ENCODE peak calls at places on chromosomes 4 and X, in seven cellular contexts. K, H, M, R, Z, D and X are unnamed samples.

GRCh38 chr4:156321203-156321602 is 367.5 kb upstream of the CTSO start:
- DNase-seq in Z (no peak), D (no peak), M (no peak), H (no peak), R (no peak), K (peak), X (no peak)

GRCh38 chrX:129980043-129980442 is 2.4 kb upstream of the BCORL1 start:
- DNase-seq in R (no peak), H (peak), M (peak), Z (no peak), D (no peak), K (no peak), X (peak)

GRCh38 chr4:147381749-147382148 is 99.1 kb upstream of the EDNRA start:
- DNase-seq in D (no peak), K (no peak), Z (no peak), M (no peak), R (no peak), H (no peak), X (no peak)

GRCh38 chr4:53089940-53090729 is 228.0 kb downstream of the RASL11B start:
- DNase-seq in D (no peak), Z (no peak), K (no peak), R (no peak), M (no peak), H (no peak), X (no peak)

GRCh38 chr4:55469979-55470378 is 74.2 kb downstream of the TMEM165 start:
- DNase-seq in R (no peak), K (no peak), D (no peak), Z (no peak), M (no peak), H (no peak), X (no peak)

GRCh38 chr4:72496119-72496518 is 72.9 kb downstream of the ADAMTS3 start:
- DNase-seq in K (no peak), R (no peak), M (no peak), Z (no peak), D (no peak), H (no peak), X (no peak)

GRCh38 chr4:5942947-5943346 is 50.1 kb upstream of the CRMP1 start:
- DNase-seq in Z (no peak), D (no peak), H (no peak), K (no peak), M (no peak), R (no peak), X (peak)

GRCh38 chr4:21320034-21320433 is 619.8 kb downstream of the PACRGL start:
- DNase-seq in H (no peak), Z (no peak), R (no peak), K (no peak), M (no peak), D (no peak), X (no peak)

GRCh38 chr4:112189754-112190153 is 41.8 kb upstream of the AP1AR start:
- DNase-seq in M (no peak), R (no peak), D (no peak), H (no peak), K (peak), Z (no peak), X (no peak)

GRCh38 chrX:19064175-19064574 is 58.1 kb downstream of the ADGRG2 start:
- DNase-seq in K (peak), M (no peak), H (no peak), R (no peak), Z (peak), D (no peak), X (no peak)

GRCh38 chrX:115344885-115345653 is 55.6 kb downstream of the LUZP4 start:
- DNase-seq in Z (peak), M (peak), D (peak), H (peak), R (peak), K (peak), X (no peak)

GRCh38 chr4:170940043-170940724 is 850.4 kb upstream of the AADAT start:
- DNase-seq in D (no peak), H (no peak), M (no peak), Z (no peak), K (no peak), R (no peak), X (peak)

GRCh38 chr4:14022428-14022827 is 394.9 kb upstream of the BOD1L1 start:
- DNase-seq in Z (no peak), K (peak), H (no peak), M (no peak), R (no peak), D (no peak), X (no peak)

GRCh38 chrX:13499736-13500135 is 69.7 kb upstream of the EGFL6 start:
- DNase-seq in R (no peak), H (no peak), K (no peak), D (no peak), Z (no peak), M (no peak), X (no peak)

GRCh38 chrX:43655961-43656494 is at the start of gene MAOA:
- DNase-seq in D (peak), Z (peak), R (peak), H (peak), M (peak), K (no peak), X (peak)

GRCh38 chr4:77861500-77861899 is 1.1 kb upstream of the MRPL1 start:
- DNase-seq in K (no peak), Z (no peak), H (no peak), D (no peak), R (peak), M (no peak), X (no peak)

GRCh38 chr4:181143241-181143854 is 1099.9 kb upstream of the TENM3 start:
- DNase-seq in Z (peak), R (peak), H (peak), D (peak), K (peak), M (peak), X (peak)

GRCh38 chr4:160611181-160611580 is 1508.3 kb downstream of the RAPGEF2 start:
- DNase-seq in H (no peak), R (no peak), Z (no peak), M (no peak), D (no peak), K (no peak), X (no peak)

GRCh38 chr4:73704314-73705055 is 35.9 kb upstream of the CXCL8 start:
- DNase-seq in R (peak), H (peak), D (peak), K (peak), M (peak), Z (peak), X (no peak)

GRCh38 chr4:70671091-70671490 is 4.8 kb upstream of the JCHAIN start:
- DNase-seq in D (no peak), Z (no peak), H (no peak), R (no peak), M (no peak), K (no peak), X (no peak)

GRCh38 chr4:7769936-7770674 is 169.6 kb downstream of the AFAP1 start:
- DNase-seq in H (no peak), K (peak), M (no peak), D (no peak), Z (peak), R (peak), X (peak)

GRCh38 chr4:3067473-3068001 is 6.8 kb downstream of the HTT-AS start:
- DNase-seq in D (no peak), Z (no peak), K (no peak), M (no peak), R (no peak), H (no peak), X (no peak)

GRCh38 chr4:147969573-147969972 is 237.7 kb downstream of the ARHGAP10 start:
- DNase-seq in M (no peak), K (no peak), H (no peak), Z (no peak), D (no peak), R (no peak), X (no peak)

GRCh38 chr4:101279377-101279871 is 67.9 kb downstream of the PPP3CA start:
- DNase-seq in M (peak), D (no peak), Z (no peak), K (peak), H (no peak), R (no peak), X (no peak)

GRCh38 chr4:20317424-20317985 is 65.8 kb downstream of the SLIT2 start:
- DNase-seq in K (no peak), H (no peak), D (no peak), R (no peak), Z (no peak), M (no peak), X (no peak)

GRCh38 chr4:15400911-15401671 is 26.7 kb upstream of the C1QTNF7 start:
- DNase-seq in M (peak), Z (no peak), D (peak), H (no peak), K (peak), R (no peak), X (peak)

GRCh38 chr4:151442002-151442401 is 33.0 kb downstream of the FHIP1A start:
- DNase-seq in K (no peak), D (no peak), M (peak), R (no peak), H (no peak), Z (no peak), X (no peak)

GRCh38 chr4:48033825-48034413 is 17.3 kb downstream of the NIPAL1 start:
- DNase-seq in Z (no peak), R (peak), M (peak), K (peak), H (peak), D (no peak), X (no peak)

GRCh38 chr4:101835121-101835904 is 44.8 kb downstream of the BANK1 start:
- DNase-seq in K (peak), Z (peak), H (no peak), R (peak), M (peak), D (peak), X (no peak)

GRCh38 chr4:123170843-123171242 is 225.8 kb upstream of the SPRY1 start:
- DNase-seq in M (no peak), Z (no peak), H (no peak), D (no peak), K (peak), R (no peak), X (no peak)

GRCh38 chrX:138492371-138492770 is 219.1 kb downstream of the FGF13 start:
- DNase-seq in R (no peak), D (no peak), Z (no peak), K (no peak), M (no peak), H (no peak), X (no peak)

GRCh38 chr4:134388351-134388750 is 186.8 kb upstream of the PABPC4L start:
- DNase-seq in Z (no peak), R (no peak), K (no peak), M (no peak), D (no peak), H (no peak), X (no peak)

GRCh38 chr4:140092094-140092820 is 61.7 kb downstream of the MAML3 start:
- DNase-seq in Z (no peak), M (peak), D (no peak), K (no peak), R (no peak), H (peak), X (peak)

GRCh38 chr4:184097240-184097619 is 120.4 kb downstream of the ENPP6 start:
- DNase-seq in R (no peak), H (peak), M (peak), Z (no peak), D (peak), K (no peak), X (peak)
- TF ChIP-seq CTCF in R (peak), H (no peak), M (no peak), Z (no peak), D (peak), K (peak), X (peak)

GRCh38 chrX:154490414-154491083 is at the start of gene SLC10A3:
- DNase-seq in M (peak), H (peak), D (peak), K (peak), Z (peak), R (peak), X (peak)
- TF ChIP-seq POLR2A in M (peak), H (no peak), D (peak), K (peak), Z (peak), R (peak), X (peak)

GRCh38 chr4:120924931-120925330 is 2.4 kb upstream of the PRDM5 start:
- DNase-seq in K (no peak), D (no peak), H (no peak), M (no peak), R (no peak), Z (no peak), X (no peak)

GRCh38 chr4:120923201-120923522 is 636 bp upstream of the PRDM5 start:
- DNase-seq in M (no peak), D (no peak), R (no peak), Z (no peak), H (no peak), K (no peak), X (no peak)

GRCh38 chr4:120920666-120921065 is 1.9 kb downstream of the PRDM5 start:
- DNase-seq in D (no peak), K (no peak), M (no peak), Z (no peak), R (no peak), H (no peak), X (no peak)

GRCh38 chr4:120921456-120922389 is 803 bp downstream of the PRDM5 start:
- DNase-seq in H (peak), Z (peak), R (no peak), D (peak), M (peak), K (peak), X (peak)

DNA sequence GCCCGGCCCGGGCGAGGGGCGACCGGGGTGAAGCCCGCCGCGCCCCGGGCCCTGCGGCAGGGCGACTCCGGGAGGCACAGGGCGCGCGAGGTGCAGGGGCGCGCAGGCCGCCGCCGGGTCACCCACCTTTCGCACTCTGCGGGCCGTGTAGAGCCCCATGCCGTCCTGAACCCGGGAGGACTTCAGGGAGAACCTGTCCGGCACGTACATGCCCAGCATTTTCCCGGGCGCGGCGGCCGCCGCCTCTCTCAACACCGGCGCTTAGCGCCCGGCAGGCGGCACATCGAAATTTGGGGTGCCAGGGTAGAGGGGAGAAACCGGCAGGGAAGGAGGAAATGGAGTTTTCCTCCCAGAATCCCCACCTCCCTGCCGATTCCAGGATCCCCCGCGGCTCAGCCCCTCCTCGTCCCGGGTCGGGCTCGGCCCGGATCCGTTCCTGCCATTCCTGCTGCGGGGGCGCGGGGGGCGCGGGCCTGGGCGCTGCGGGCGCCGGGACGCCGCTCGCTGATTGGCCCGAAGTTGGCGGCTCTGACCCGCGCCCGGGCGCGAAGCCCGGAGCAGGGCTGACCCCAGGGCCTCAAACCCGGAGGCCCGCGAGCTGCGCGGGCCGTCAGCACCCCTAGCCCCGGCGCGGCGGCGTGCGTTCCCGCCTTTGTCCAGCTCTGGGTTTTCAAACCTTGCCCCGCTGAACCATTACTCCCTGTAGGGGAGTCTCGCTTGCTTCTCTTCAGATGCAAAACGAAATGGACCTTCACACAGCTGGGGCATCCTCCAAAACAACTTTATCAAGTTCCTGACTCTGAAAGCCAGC is at the start of gene PRDM5:
- DNase-seq in M (peak), Z (peak), K (peak), H (peak), R (no peak), D (peak), X (peak)
- TF ChIP-seq CTCF in M (no peak), Z (no peak), K (no peak), H (no peak), R (no peak), D (peak), X (no peak)

DNA sequence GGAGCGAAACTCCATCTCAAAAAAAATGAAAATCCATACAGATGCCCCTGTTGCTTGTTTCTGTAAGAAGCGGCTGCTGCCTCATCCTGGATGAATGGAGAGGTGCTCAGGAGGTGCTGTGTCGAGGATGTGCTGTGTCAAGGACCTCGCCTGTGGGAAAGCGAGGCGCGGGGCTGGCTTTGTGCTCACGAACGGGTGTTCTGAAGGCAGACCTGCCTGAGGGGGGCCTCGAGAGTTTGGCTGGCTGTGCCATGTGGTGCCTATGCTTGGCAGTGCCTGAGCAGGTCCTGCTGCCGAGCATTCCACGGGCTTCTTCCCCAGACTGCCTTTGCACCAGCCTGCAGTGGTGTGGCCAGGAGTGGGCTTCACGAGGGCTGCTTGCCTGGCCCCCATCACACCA is 61.5 kb downstream of the NSD2 start:
- DNase-seq in D (no peak), K (no peak), M (no peak), Z (no peak), R (no peak), H (no peak), X (no peak)
- TF ChIP-seq POLR2A in D (no peak), K (no peak), M (no peak), Z (no peak), R (no peak), H (no peak), X (no peak)

GRCh38 chr4:163536101-163536500 is 41.6 kb downstream of the TMA16 start:
- DNase-seq in K (peak), M (no peak), D (no peak), H (no peak), R (no peak), Z (no peak), X (no peak)

GRCh38 chr4:163534056-163534455 is 39.6 kb downstream of the TMA16 start:
- DNase-seq in R (no peak), M (no peak), K (no peak), D (no peak), H (no peak), Z (no peak), X (no peak)

GRCh38 chr4:163540977-163541376 is 46.5 kb downstream of the TMA16 start:
- DNase-seq in Z (no peak), M (no peak), H (no peak), R (no peak), K (peak), D (no peak), X (no peak)

GRCh38 chr4:163540448-163540847 is 46.0 kb downstream of the TMA16 start:
- DNase-seq in M (no peak), K (no peak), D (no peak), Z (no peak), H (no peak), R (no peak), X (no peak)

DNA sequence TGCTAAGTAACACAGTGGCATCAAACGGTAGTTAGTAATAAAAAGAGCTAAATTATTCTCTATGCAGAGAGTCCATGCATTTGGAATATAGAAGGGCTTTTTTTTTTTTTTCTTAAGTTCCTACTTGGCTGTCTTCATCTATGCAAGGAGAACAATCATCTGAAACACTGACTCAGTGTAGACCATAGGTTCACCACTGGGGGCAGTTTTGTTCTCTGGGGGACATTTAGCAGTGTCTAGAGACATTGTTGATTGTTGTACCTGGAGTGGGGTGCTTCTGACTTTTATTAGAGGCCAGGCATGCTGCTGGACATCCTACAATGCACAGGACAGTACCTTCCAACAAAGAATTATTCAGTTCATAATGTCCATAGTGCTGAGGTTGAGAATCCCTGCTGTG is 41.2 kb downstream of the TMA16 start:
- DNase-seq in Z (no peak), M (no peak), D (no peak), R (no peak), H (no peak), K (no peak), X (no peak)
- TF ChIP-seq CTCF in Z (no peak), M (no peak), D (no peak), R (no peak), H (no peak), K (no peak), X (no peak)

GRCh38 chrX:78946178-78946896 is 1.1 kb downstream of the P2RY10 start:
- DNase-seq in D (no peak), K (no peak), R (no peak), H (no peak), Z (no peak), M (no peak), X (no peak)

GRCh38 chrX:78950157-78950556 is 5.0 kb downstream of the P2RY10 start:
- DNase-seq in H (no peak), M (no peak), D (no peak), Z (no peak), R (no peak), K (no peak), X (no peak)

GRCh38 chrX:78944351-78944750 is 840 bp upstream of the P2RY10 start:
- DNase-seq in M (no peak), R (no peak), D (no peak), H (no peak), Z (no peak), K (no peak), X (no peak)

DNA sequence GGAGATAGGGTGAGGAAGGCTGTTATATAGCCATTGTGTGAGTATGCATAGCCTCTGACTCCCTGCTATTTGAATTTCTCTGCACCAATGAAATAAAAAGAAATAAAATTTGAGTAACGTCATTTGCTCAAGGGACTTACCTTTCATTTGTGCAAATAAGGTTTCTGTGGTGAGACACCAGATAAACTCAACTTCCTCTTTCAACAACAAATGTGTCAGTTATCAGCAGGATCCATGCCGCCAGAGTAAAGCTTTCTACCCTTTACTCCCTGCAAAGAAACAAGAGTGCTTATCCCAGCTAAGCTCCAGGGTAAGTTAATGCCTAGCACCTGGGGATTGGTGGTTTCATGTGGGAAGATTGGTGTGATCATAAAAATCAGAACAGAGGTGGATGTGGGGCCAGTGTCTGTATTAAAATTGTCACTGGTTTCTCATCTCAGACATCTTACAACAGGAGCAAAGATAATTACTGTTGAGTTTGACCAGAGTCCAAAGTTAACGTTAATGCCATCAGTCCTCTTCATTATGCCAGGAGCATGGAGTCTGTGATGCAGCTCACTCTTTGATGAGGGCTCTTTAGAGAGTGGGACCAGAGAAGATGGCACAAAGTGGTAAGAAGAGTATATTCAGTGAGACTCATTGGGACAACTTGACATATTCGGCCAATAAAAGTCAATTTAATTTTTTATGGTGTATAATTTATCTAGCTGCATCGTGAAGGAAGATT is at the start of gene P2RY10:
- DNase-seq in D (no peak), K (no peak), R (no peak), H (no peak), Z (no peak), M (no peak), X (no peak)
- TF ChIP-seq POLR2A in D (no peak), K (no peak), R (no peak), H (no peak), Z (no peak), M (no peak), X (peak)